ENCODE peak calls at places on chromosomes 16 and 17, in four cellular contexts. Y, L, G and V are unnamed samples.

GRCh38 chr17:6927290-6927844 is 68.5 kb upstream of the ALOX12 start:
- DNase-seq in G (no peak), Y (no peak), L (no peak), V (peak; percentile 61)

GRCh38 chr16:15757075-15757386 is 99.8 kb downstream of the MYH11 start:
- DNase-seq in Y (no peak), L (no peak), G (no peak), V (no peak)

GRCh38 chr16:27789595-27790241 is 239.8 kb downstream of the KATNIP start:
- DNase-seq in Y (no peak), L (no peak), G (no peak), V (no peak)

GRCh38 chr17:45334701-45335677 is 18.2 kb upstream of the MAP3K14 start:
- DNase-seq in G (no peak), L (no peak), Y (no peak), V (no peak)

GRCh38 chr17:79974786-79975497 is 60.7 kb downstream of the TBC1D16 start:
- DNase-seq in L (no peak), Y (no peak), G (peak; percentile 73), V (no peak)

GRCh38 chr16:22098538-22099255 is 6.4 kb downstream of the VWA3A start:
- DNase-seq in L (peak; percentile 80), G (peak; percentile 72), Y (peak; percentile 89), V (peak; percentile 44)

GRCh38 chr17:7654832-7655540 is 4.3 kb downstream of the ATP1B2 start:
- DNase-seq in G (no peak), L (no peak), Y (no peak), V (peak; percentile 44)

GRCh38 chr16:65280988-65281530 is 159.2 kb upstream of the CDH11 start:
- DNase-seq in L (no peak), Y (no peak), G (no peak), V (no peak)

GRCh38 chr17:4536259-4536741 is 18.9 kb downstream of the MYBBP1A start:
- DNase-seq in Y (no peak), L (no peak), G (peak; percentile 68), V (no peak)

GRCh38 chr17:7889166-7889584 is 586 bp downstream of the CHD3 start:
- DNase-seq in L (peak; percentile 98), G (no peak), Y (peak; percentile 85), V (peak; percentile 86)

GRCh38 chr17:40542562-40543411 is 22.5 kb downstream of the CCR7 start:
- DNase-seq in L (peak; percentile 99), G (no peak), Y (peak; percentile 90), V (peak; percentile 99)

GRCh38 chr17:82257473-82257872 is 16.0 kb downstream of the CSNK1D start:
- DNase-seq in L (no peak), G (no peak), Y (no peak), V (no peak)

GRCh38 chr17:7223375-7223774 is 3.6 kb downstream of the ACADVL start:
- DNase-seq in G (no peak), Y (no peak), L (no peak), V (no peak)

GRCh38 chr16:85715169-85716015 is 26.6 kb upstream of the GINS2 start:
- DNase-seq in G (no peak), L (no peak), Y (no peak), V (peak; percentile 39)

GRCh38 chr17:57115377-57115776 is 30.3 kb downstream of the AKAP1 start:
- DNase-seq in G (no peak), Y (no peak), L (no peak), V (no peak)

GRCh38 chr17:4499431-4500187 is 928 bp downstream of the SPNS2 start:
- DNase-seq in G (no peak), L (peak; percentile 38), Y (no peak), V (no peak)

GRCh38 chr17:41650794-41651624 is 26.6 kb upstream of the KRT17 start:
- DNase-seq in G (no peak), Y (no peak), L (no peak), V (no peak)

GRCh38 chr16:87335968-87336849 is 19.0 kb upstream of the C16orf95 start:
- DNase-seq in Y (no peak), G (no peak), L (no peak), V (no peak)

GRCh38 chr17:4599505-4600281 is 15.4 kb downstream of the SMTNL2 start:
- DNase-seq in Y (peak; percentile 47), G (peak; percentile 34), L (no peak), V (peak; percentile 15)

GRCh38 chr17:2700491-2701141 is 10.9 kb downstream of the CLUH start:
- DNase-seq in Y (no peak), L (no peak), G (no peak), V (no peak)

GRCh38 chr16:25066747-25067631 is 44.6 kb upstream of the LCMT1 start:
- DNase-seq in G (peak; percentile 95), L (peak; percentile 85), Y (peak; percentile 44), V (peak; percentile 61)

GRCh38 chr16:67329901-67330300 is 3.3 kb downstream of the LRRC36 start:
- DNase-seq in Y (no peak), L (no peak), G (no peak), V (no peak)

GRCh38 chr16:67327774-67328173 is 1.2 kb downstream of the LRRC36 start:
- DNase-seq in L (no peak), G (no peak), Y (no peak), V (no peak)

GRCh38 chr16:67326115-67326471 is 448 bp downstream of the KCTD19 start:
- DNase-seq in Y (no peak), G (no peak), L (no peak), V (no peak)

DNA sequence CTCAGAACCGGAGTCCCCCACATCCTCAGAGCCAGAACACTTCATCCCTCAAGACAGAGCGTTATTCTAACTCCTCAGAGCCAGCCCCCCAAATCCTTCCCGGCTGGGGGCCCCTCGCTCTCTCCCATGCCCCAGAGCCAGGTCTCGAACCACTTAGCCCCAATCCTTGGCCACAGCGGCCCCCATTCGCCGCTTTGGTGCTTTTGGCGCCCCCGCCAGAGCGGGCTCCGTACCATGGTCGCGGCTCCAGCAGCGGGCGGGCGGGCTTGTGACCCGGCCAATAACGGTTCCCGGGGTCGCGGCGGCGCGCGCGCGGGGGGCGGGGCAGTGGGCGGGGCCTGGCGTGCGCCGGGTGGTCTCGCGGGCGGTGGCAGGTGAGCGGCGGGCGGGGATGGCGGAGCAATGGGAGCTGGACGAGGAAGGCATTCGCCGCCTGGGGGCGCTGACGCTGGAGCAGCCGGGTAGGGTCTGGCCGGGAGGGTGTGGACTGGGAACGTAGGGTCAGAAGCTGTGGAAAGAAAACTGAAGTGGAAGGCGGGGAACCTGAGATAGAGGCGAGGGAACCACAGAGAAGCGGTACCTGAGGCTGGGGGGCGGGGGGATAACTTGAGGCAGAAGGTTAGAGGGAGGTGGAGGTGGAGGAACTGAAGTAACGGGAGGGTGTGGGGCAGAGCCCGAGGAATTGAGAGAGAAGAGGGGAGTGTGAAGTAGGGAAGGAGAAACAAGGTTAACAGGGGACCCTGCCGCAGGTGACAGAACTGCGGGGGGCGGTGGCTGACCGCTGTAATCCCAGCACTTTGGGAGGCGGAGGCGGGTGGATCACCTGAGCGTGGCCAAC is at the start of the genes KCTD19 and LRRC36:
- DNase-seq in L (peak; percentile 93), G (peak; percentile 89), Y (peak; percentile 70), V (no peak)
- TF ChIP-seq MAZ in L (no peak), G (peak; percentile 69), Y (peak; percentile 71), V (no peak)

GRCh38 chr16:23187341-23187740 is 4.8 kb downstream of the SCNN1G start:
- DNase-seq in Y (no peak), L (no peak), G (no peak), V (no peak)
- TF ChIP-seq MAZ in Y (no peak), L (no peak), G (no peak), V (no peak)

DNA sequence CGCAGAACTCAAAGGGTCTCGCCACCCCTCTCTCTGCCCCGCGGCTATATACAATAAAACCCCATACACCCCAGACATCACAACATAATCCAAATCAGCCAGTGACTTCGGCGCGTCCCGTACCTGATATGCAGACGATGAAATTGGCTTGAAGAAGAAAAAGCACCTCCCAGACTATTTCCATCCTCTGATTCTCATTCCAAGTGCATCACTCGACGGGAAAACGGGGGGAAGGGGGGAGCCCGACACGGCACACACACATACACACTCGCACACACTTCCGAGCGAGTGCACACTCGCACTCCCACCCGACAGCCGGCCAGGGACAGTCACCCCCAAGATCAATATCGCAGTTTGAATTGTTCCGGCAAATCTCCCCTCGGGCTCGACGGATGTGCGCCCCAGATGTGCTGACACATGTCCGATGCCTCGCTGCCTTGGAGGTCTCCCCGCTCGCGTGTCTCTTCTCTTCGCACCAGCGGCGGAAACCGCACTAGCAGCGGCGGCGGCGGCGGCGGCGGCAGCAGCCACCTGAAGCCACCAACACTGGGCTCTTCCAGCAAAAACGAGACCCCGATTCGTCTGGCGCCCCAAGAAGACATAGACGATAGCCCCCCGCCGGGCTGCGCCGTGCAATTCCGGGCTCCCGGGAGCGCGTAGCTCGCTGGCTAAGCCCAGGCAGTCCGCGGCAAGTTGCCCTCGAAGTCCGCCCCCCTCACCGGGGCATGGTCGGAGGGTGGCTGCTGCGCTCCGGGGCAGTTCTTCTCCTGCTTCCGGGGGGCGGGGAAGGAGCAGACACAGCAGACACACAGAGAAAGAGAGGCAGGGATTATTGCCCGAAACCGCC is 688 bp downstream of the CA10 start:
- DNase-seq in Y (no peak), L (no peak), G (no peak), V (no peak)
- TF ChIP-seq MAZ in Y (no peak), L (no peak), G (no peak), V (no peak)

GRCh38 chr17:47621293-47622178 is 28.2 kb upstream of the KPNB1 start:
- DNase-seq in Y (no peak), G (no peak), L (peak; percentile 91), V (peak; percentile 91)
- TF ChIP-seq MAZ in Y (no peak), G (no peak), L (no peak), V (no peak)